ENCODE peak calls at places on chromosomes 4 and X, in nine cellular contexts. B, C, H, P, K, F, N, A and E are unnamed samples.

GRCh38 chrX:19560611-19561010 is 45.3 kb upstream of the MAP3K15 start:
- DNase-seq in N (no peak), P (no peak), K (no peak), H (no peak), B (no peak), A (no peak), F (no peak), C (no peak), E (no peak)

GRCh38 chr4:47122592-47123291 is 91.4 kb downstream of the GABRB1 start:
- DNase-seq in C (peak), P (no peak), B (peak), N (peak), A (peak), K (peak), F (peak), H (peak), E (peak)

GRCh38 chr4:109005523-109005922 is 242.7 kb upstream of the ETNPPL start:
- DNase-seq in F (no peak), K (no peak), B (no peak), C (no peak), P (no peak), A (peak), N (no peak), H (no peak), E (no peak)

GRCh38 chr4:143745874-143746273 is 45.4 kb upstream of the FREM3 start:
- DNase-seq in P (no peak), N (no peak), C (no peak), A (no peak), K (no peak), B (no peak), H (no peak), F (no peak), E (no peak)

GRCh38 chr4:174340714-174341113 is 57.0 kb downstream of the CEP44 start:
- DNase-seq in N (no peak), K (no peak), C (no peak), P (no peak), H (no peak), F (no peak), B (no peak), A (no peak), E (no peak)

GRCh38 chr4:54231419-54232150 is 2.5 kb downstream of the PDGFRA start:
- DNase-seq in B (no peak), H (no peak), A (peak), C (peak), P (peak), N (no peak), F (peak), K (peak), E (peak)

GRCh38 chr4:25575581-25575980 is 80.1 kb upstream of the SLC34A2 start:
- DNase-seq in K (no peak), F (no peak), B (no peak), P (no peak), N (no peak), H (no peak), C (no peak), A (no peak), E (no peak)

GRCh38 chrX:129233791-129234190 is 289.5 kb downstream of the SMARCA1 start:
- DNase-seq in P (no peak), B (no peak), K (no peak), N (no peak), A (no peak), C (no peak), H (no peak), F (no peak), E (no peak)